ENCODE peak calls at places on chromosomes 1 and 21, in six cellular contexts. T is endothelial cell; K is effector memory CD8-positive, alpha-beta T cell; G is SK-N-MC; E is GM06990; D is EH. A is an unnamed sample.

GRCh38 chr1:233672732-233673131 is 58.8 kb downstream of the KCNK1 start:
- DNase-seq in G (no peak), D (no peak), E (no peak), T (no peak), K (no peak), A (no peak)

GRCh38 chr1:24389231-24389678 is 24.3 kb downstream of the STPG1 start:
- DNase-seq in K (no peak), T (no peak), E (no peak), D (no peak), G (no peak), A (no peak)

GRCh38 chr1:167916766-167917511 is 3.0 kb upstream of the ADCY10 start:
- DNase-seq in T (no peak), E (no peak), K (no peak), G (no peak), D (no peak), A (no peak)

GRCh38 chr21:27154451-27155129 is 187.7 kb upstream of the ADAMTS5 start:
- DNase-seq in D (peak), T (no peak), E (no peak), K (no peak), G (no peak), A (no peak)

GRCh38 chr1:25706146-25707089 is 89.8 kb downstream of the MAN1C1 start:
- DNase-seq in D (no peak), G (no peak), K (no peak), T (no peak), E (no peak), A (no peak)

GRCh38 chr1:83060216-83060615 is 938.7 kb downstream of the TTLL7 start:
- DNase-seq in K (no peak), E (no peak), T (no peak), D (no peak), G (no peak), A (no peak)

GRCh38 chr1:215631489-215631888 is 64.4 kb downstream of the KCTD3 start:
- DNase-seq in E (no peak), G (no peak), T (no peak), K (no peak), D (peak), A (no peak)

GRCh38 chr1:25501235-25502058 is 42.0 kb upstream of the LDLRAP1 start:
- DNase-seq in T (peak), D (peak), E (no peak), K (no peak), G (no peak), A (peak)

GRCh38 chr1:43455205-43455889 is 1.6 kb upstream of the HYI start:
- DNase-seq in E (no peak), D (no peak), T (no peak), G (no peak), K (no peak), A (no peak)